ENCODE peak calls at places on chromosomes 1 and 21, in nine cellular contexts. Q is ACHN; T is HFF-Myc; G is cardiac fibroblast; J is HT-29; B is caudate nucleus; R is stimulated activated naive CD8-positive, alpha-beta T cell treated with anti-CD3 and anti-CD28 coated beads, Interleukin-15, Interleukin-2, amounts not matched to agents 100 U/mL and 50 U/mL, for 24 hours; V is T1000; D is activated CD8-positive, alpha-beta T cell treated with anti-CD3 and anti-CD28 coated beads, Interleukin-2, amount 10 ng/mL, durations not matched to agents 7 days and 5 days. Z is an unnamed sample.
A peak's percentile ranks its signal among the peaks of the same experiment; 100 is the strongest.

GRCh38 chr1:156257711-156258110 is 9.9 kb upstream of the PAQR6 start:
- DNase-seq in Q (no peak), T (no peak), G (no peak), J (no peak), B (no peak), R (no peak), V (no peak), D (no peak), Z (no peak)

GRCh38 chr21:20639026-20639425 is 359.2 kb upstream of the NCAM2 start:
- DNase-seq in Q (no peak), T (no peak), G (no peak), J (no peak), B (no peak), R (no peak), V (peak; percentile 10), D (no peak), Z (no peak)

GRCh38 chr1:44826375-44827196 is 16.5 kb downstream of the PTCH2 start:
- DNase-seq in Q (no peak), T (no peak), G (no peak), J (peak; percentile 30), B (no peak), R (no peak), V (no peak), D (no peak), Z (no peak)

GRCh38 chr1:67735806-67736627 is 51.0 kb downstream of the GADD45A start:
- DNase-seq in Q (peak; percentile 75), T (peak; percentile 87), G (peak; percentile 95), J (peak; percentile 80), B (peak; percentile 32), R (peak; percentile 45), V (peak; percentile 28), D (peak; percentile 62), Z (peak; percentile 98)

GRCh38 chr1:223887724-223888428 is 42.1 kb upstream of the TP53BP2 start:
- DNase-seq in Q (peak; percentile 99), T (peak; percentile 69), G (peak; percentile 100), J (peak; percentile 48), B (no peak), R (no peak), V (peak; percentile 85), D (no peak), Z (peak; percentile 97)

GRCh38 chr21:27476696-27477095 is 509.8 kb upstream of the ADAMTS5 start:
- DNase-seq in Q (no peak), T (no peak), G (peak; percentile 68), J (no peak), B (no peak), R (no peak), V (no peak), D (no peak), Z (peak; percentile 74)

GRCh38 chr1:57190898-57191297 is 225.1 kb upstream of the C8B start:
- DNase-seq in Q (no peak), T (no peak), G (no peak), J (no peak), B (no peak), R (no peak), V (no peak), D (no peak), Z (no peak)

GRCh38 chr1:2115922-2116341 is 65.7 kb downstream of the PRKCZ start:
- DNase-seq in Q (no peak), T (no peak), G (no peak), J (no peak), B (no peak), R (no peak), V (no peak), D (no peak), Z (no peak)

GRCh38 chr1:234871039-234871709 is 257.5 kb downstream of the TOMM20 start:
- DNase-seq in Q (no peak), T (no peak), G (no peak), J (no peak), B (no peak), R (no peak), V (no peak), D (no peak), Z (no peak)